ENCODE peak calls at places on chromosomes 4 and X, in four cellular contexts. One of them, this sample, is unnamed.

GRCh38 chr4:10917475-10918103 is 233.0 kb upstream of the CLNK start:
- DNase-seq in HepG2: no peak
- DNase-seq in HCT116: no peak
- DNase-seq in K562: no peak
- DNase-seq in this sample: no peak

GRCh38 chrX:150234126-150234525 is 129.0 kb upstream of the MAMLD1 start:
- DNase-seq in HepG2: no peak
- DNase-seq in HCT116: no peak
- DNase-seq in K562: no peak
- DNase-seq in this sample: no peak

GRCh38 chrX:43500240-43500639 is 155.9 kb upstream of the MAOA start:
- DNase-seq in HepG2: no peak
- DNase-seq in HCT116: no peak
- DNase-seq in K562: no peak
- DNase-seq in this sample: no peak

GRCh38 chr4:17260395-17260907 is 251.4 kb downstream of the QDPR start:
- DNase-seq in HepG2: no peak
- DNase-seq in HCT116: no peak
- DNase-seq in K562: no peak
- DNase-seq in this sample: no peak

GRCh38 chrX:6959006-6959405 is 188.5 kb upstream of the STS start:
- DNase-seq in HepG2: no peak
- DNase-seq in HCT116: no peak
- DNase-seq in K562: no peak
- DNase-seq in this sample: no peak

GRCh38 chr4:61374612-61374920 is 174.4 kb downstream of the ADGRL3 start:
- DNase-seq in HepG2: no peak
- DNase-seq in HCT116: no peak
- DNase-seq in K562: no peak
- DNase-seq in this sample: no peak

GRCh38 chrX:102712967-102713677 is 874 bp downstream of the GPRASP2 start:
- DNase-seq in HepG2: no peak
- DNase-seq in HCT116: no peak
- DNase-seq in K562: peak; percentile 39
- DNase-seq in this sample: peak; percentile 13

GRCh38 chr4:169033660-169034059 is 23.6 kb upstream of the CBR4 start:
- DNase-seq in HepG2: no peak
- DNase-seq in HCT116: peak; percentile 62
- DNase-seq in K562: peak; percentile 54
- DNase-seq in this sample: no peak

GRCh38 chrX:107676559-107677378 is 48.5 kb downstream of the PRPS1 start:
- DNase-seq in HepG2: no peak
- DNase-seq in HCT116: peak; percentile 78
- DNase-seq in K562: peak; percentile 66
- DNase-seq in this sample: peak; percentile 54

GRCh38 chr4:6008092-6008551 is 10.1 kb downstream of the C4orf50 start:
- DNase-seq in HepG2: no peak
- DNase-seq in HCT116: no peak
- DNase-seq in K562: peak; percentile 48
- DNase-seq in this sample: no peak

GRCh38 chrX:155263854-155264628 is at the start of gene RAB39B:
- DNase-seq in HepG2: peak; percentile 26
- DNase-seq in HCT116: no peak
- DNase-seq in K562: no peak
- DNase-seq in this sample: peak; percentile 46

GRCh38 chrX:72381439-72382198 is 75.9 kb upstream of the CITED1 start:
- DNase-seq in HepG2: peak; percentile 70
- DNase-seq in HCT116: no peak
- DNase-seq in K562: no peak
- DNase-seq in this sample: no peak

GRCh38 chrX:20266810-20267598 is at the start of gene RPS6KA3:
- DNase-seq in HepG2: peak; percentile 71
- DNase-seq in HCT116: peak; percentile 57
- DNase-seq in K562: peak; percentile 91
- DNase-seq in this sample: no peak

GRCh38 chr4:2393353-2394270 is 24.8 kb downstream of the ZFYVE28 start:
- DNase-seq in HepG2: peak; percentile 32
- DNase-seq in HCT116: no peak
- DNase-seq in K562: peak; percentile 81
- DNase-seq in this sample: no peak

GRCh38 chr4:1771555-1772305 is 21.4 kb upstream of the FGFR3 start:
- DNase-seq in HepG2: no peak
- DNase-seq in HCT116: no peak
- DNase-seq in K562: peak; percentile 56
- DNase-seq in this sample: no peak

GRCh38 chrX:56248492-56248891 is 16.3 kb downstream of the KLF8 start:
- DNase-seq in HepG2: peak; percentile 5
- DNase-seq in HCT116: peak; percentile 21
- DNase-seq in K562: peak; percentile 29
- DNase-seq in this sample: peak; percentile 38

GRCh38 chr4:29805871-29806480 is 914.2 kb upstream of the PCDH7 start:
- DNase-seq in HepG2: no peak
- DNase-seq in HCT116: no peak
- DNase-seq in K562: no peak
- DNase-seq in this sample: no peak

GRCh38 chr4:161717084-161717483 is 446.7 kb downstream of the FSTL5 start:
- DNase-seq in HepG2: no peak
- DNase-seq in HCT116: no peak
- DNase-seq in K562: no peak
- DNase-seq in this sample: no peak

GRCh38 chr4:112102875-112103370 is 42.3 kb upstream of the FAM241A start:
- DNase-seq in HepG2: no peak
- DNase-seq in HCT116: no peak
- DNase-seq in K562: no peak
- DNase-seq in this sample: no peak

GRCh38 chr4:112094330-112094729 is 50.9 kb upstream of the FAM241A start:
- DNase-seq in HepG2: no peak
- DNase-seq in HCT116: no peak
- DNase-seq in K562: no peak
- DNase-seq in this sample: no peak

GRCh38 chr4:112098841-112099240 is 46.4 kb upstream of the FAM241A start:
- DNase-seq in HepG2: no peak
- DNase-seq in HCT116: no peak
- DNase-seq in K562: no peak
- DNase-seq in this sample: no peak

GRCh38 chr4:112099701-112100289 is 45.5 kb upstream of the FAM241A start:
- DNase-seq in HepG2: peak; percentile 57
- DNase-seq in HCT116: peak; percentile 61
- DNase-seq in K562: peak; percentile 35
- DNase-seq in this sample: peak; percentile 48
- TF ChIP-seq TCF7L2 in HepG2: no peak
- TF ChIP-seq TCF7L2 in HCT116: no peak
- TF ChIP-seq TCF7L2 in K562: no peak
- TF ChIP-seq TCF7L2 in this sample: no peak

GRCh38 chr4:142110136-142110535 is 473.8 kb downstream of the IL15 start:
- DNase-seq in HepG2: no peak
- DNase-seq in HCT116: no peak
- DNase-seq in K562: no peak
- DNase-seq in this sample: no peak

DNA sequence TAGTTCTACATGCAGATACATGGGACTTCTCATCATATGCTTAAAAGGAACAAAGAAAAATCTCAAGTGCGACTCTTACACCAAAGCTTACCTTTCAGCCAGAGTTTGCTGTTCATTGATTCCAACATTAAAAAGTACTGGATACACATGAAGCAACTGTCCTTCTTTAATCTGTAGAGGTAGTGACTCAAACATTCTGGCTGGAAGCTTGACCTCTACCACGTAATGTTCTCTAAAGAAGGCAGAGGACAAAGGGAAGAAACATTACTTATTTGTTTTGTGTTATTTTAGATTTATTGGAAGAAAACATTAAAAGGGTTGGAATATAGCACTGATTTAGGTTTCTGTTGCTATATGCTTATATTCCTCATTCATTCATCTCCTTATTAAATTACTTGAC is 476.1 kb downstream of the IL15 start:
- DNase-seq in HepG2: no peak
- DNase-seq in HCT116: no peak
- DNase-seq in K562: no peak
- DNase-seq in this sample: no peak
- TF ChIP-seq SIN3A in HepG2: no peak
- TF ChIP-seq SIN3A in HCT116: no peak
- TF ChIP-seq SIN3A in K562: no peak
- TF ChIP-seq SIN3A in this sample: no peak

GRCh38 chr4:75939890-75940691 is 722 bp downstream of the NAAA start:
- DNase-seq in HepG2: peak; percentile 55
- DNase-seq in HCT116: peak; percentile 36
- DNase-seq in K562: peak; percentile 84
- DNase-seq in this sample: no peak
- TF ChIP-seq REST in HepG2: no peak
- TF ChIP-seq REST in HCT116: no peak
- TF ChIP-seq REST in K562: no peak
- TF ChIP-seq REST in this sample: no peak

GRCh38 chrX:21479695-21480280 is 105.6 kb downstream of the CNKSR2 start:
- DNase-seq in HepG2: peak; percentile 48
- DNase-seq in HCT116: no peak
- DNase-seq in K562: no peak
- DNase-seq in this sample: peak; percentile 12
- TF ChIP-seq TCF7L2 in HepG2: no peak
- TF ChIP-seq TCF7L2 in HCT116: no peak
- TF ChIP-seq TCF7L2 in K562: no peak
- TF ChIP-seq TCF7L2 in this sample: no peak

GRCh38 chrX:19017271-19017670 is 33.4 kb upstream of the PHKA2 start:
- DNase-seq in HepG2: peak; percentile 13
- DNase-seq in HCT116: no peak
- DNase-seq in K562: peak; percentile 49
- DNase-seq in this sample: no peak

GRCh38 chrX:19024366-19024765 is 40.5 kb upstream of the PHKA2 start:
- DNase-seq in HepG2: no peak
- DNase-seq in HCT116: no peak
- DNase-seq in K562: no peak
- DNase-seq in this sample: no peak

DNA sequence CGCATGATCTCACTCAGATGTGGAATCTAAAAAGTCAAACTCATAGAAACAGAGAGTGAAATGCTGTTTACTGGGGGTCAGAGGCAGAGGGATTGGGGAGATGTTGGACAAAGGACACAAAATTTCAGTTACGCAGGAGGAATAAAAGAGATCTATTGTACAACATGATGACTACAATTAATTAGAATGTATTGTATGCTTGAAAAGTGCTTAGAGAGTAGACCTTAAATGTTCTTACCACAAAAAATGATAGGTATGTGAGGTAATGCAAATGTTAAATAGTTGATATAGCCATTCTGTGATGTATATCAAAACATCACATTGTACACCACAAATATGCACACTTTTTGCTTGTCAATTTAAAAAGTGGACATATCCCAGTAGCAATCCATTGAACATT is 36.1 kb upstream of the PHKA2 start:
- DNase-seq in HepG2: no peak
- DNase-seq in HCT116: no peak
- DNase-seq in K562: no peak
- DNase-seq in this sample: no peak
- TF ChIP-seq SIN3A in HepG2: no peak
- TF ChIP-seq SIN3A in HCT116: no peak
- TF ChIP-seq SIN3A in K562: no peak
- TF ChIP-seq SIN3A in this sample: no peak

GRCh38 chrX:53194308-53194707 is 30.7 kb downstream of the KDM5C start:
- DNase-seq in HepG2: no peak
- DNase-seq in HCT116: no peak
- DNase-seq in K562: no peak
- DNase-seq in this sample: no peak
- TF ChIP-seq REST in HepG2: no peak
- TF ChIP-seq REST in HCT116: no peak
- TF ChIP-seq REST in K562: no peak
- TF ChIP-seq REST in this sample: no peak

DNA sequence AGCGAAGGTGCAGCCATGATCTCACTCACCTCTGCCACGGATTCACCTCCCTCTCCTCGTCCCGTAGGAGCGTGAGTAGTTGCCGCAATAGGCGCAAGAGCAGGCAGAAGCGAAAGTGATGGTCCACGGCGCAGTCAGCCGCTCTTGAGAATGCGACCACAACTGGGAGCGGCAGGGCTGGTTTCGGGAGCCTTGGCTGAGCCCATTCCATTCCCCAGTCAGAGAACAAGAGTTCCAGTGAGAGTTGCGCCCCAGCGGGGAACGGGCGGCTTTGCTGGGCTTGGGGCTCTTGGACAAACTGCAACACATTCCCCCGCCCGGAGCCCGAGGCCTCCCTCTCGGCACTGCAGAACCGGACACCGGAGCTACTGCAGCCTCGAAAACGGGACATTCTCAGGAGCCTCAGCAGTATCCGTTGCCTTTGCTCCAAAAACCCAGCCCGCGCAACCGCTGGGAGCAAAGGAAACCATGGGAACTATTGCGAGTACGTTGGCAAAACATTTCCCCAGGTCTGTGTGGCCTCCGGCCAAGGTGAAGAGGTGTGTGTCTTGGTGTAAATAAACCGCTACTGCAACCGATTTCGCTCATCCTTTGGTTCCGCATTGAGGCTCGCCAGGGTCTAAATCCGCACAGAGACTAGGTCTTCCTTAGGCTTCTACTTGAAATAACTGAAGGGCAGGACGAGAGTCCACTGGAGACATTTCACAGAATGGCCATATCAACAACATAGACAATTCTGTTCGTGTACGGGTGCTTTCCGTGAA is 5.7 kb upstream of the ZBTB33 start:
- DNase-seq in HepG2: peak; percentile 71
- DNase-seq in HCT116: peak; percentile 77
- DNase-seq in K562: peak; percentile 69
- DNase-seq in this sample: peak; percentile 62
- TF ChIP-seq TCF7L2 in HepG2: no peak
- TF ChIP-seq TCF7L2 in HCT116: peak; percentile 39
- TF ChIP-seq TCF7L2 in K562: no peak
- TF ChIP-seq TCF7L2 in this sample: no peak

GRCh38 chr4:26220704-26221103 is 100.1 kb upstream of the RBPJ start:
- DNase-seq in HepG2: no peak
- DNase-seq in HCT116: no peak
- DNase-seq in K562: no peak
- DNase-seq in this sample: no peak
- TF ChIP-seq SIN3A in HepG2: no peak
- TF ChIP-seq SIN3A in HCT116: no peak
- TF ChIP-seq SIN3A in K562: no peak
- TF ChIP-seq SIN3A in this sample: no peak

GRCh38 chr4:108055787-108056186 is 66.1 kb downstream of the HADH start:
- DNase-seq in HepG2: no peak
- DNase-seq in HCT116: no peak
- DNase-seq in K562: no peak
- DNase-seq in this sample: no peak
- TF ChIP-seq REST in HepG2: no peak
- TF ChIP-seq REST in HCT116: no peak
- TF ChIP-seq REST in K562: no peak
- TF ChIP-seq REST in this sample: no peak

DNA sequence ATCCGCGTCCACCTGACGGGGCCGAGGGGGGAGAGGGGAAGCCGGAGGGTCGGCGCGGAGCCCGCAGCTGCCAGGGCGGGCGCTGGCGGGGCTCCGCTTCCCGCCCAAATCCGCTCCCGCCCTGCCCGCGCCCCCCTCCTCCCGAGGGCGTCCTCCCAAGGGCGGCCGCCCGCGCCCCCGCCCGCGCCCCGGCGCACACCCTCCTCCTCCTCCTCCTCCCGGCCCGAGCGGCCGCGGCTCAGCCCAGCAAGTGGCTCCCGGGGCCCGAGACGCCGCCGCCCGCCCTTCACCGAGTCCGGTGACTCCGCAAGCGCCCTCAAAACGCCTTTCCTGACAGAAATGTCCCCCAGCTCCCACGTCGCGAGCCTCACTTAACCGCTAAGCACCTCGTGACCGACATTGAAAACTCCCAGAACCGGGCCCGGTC is 487 bp downstream of the HMGB2 start:
- DNase-seq in HepG2: peak; percentile 2
- DNase-seq in HCT116: no peak
- DNase-seq in K562: peak; percentile 60
- DNase-seq in this sample: no peak
- TF ChIP-seq TCF7L2 in HepG2: no peak
- TF ChIP-seq TCF7L2 in HCT116: no peak
- TF ChIP-seq TCF7L2 in K562: no peak
- TF ChIP-seq TCF7L2 in this sample: no peak

This sample was measured in Panc1.